ENCODE peak calls at places on chromosomes 3 and 15, in six cellular contexts. M is fibroblast of pulmonary artery; B is substantia nigra; J is right atrium auricular region; F is omental fat pad; R is activated CD4-positive, alpha-beta T cell treated with anti-CD3 and anti-CD28 coated beads, Interleukin-2, amount 50 U/mL, for 48 hours. Y is an unnamed sample.

GRCh38 chr3:4721511-4721911 is 228.4 kb downstream of the ITPR1 start:
- DNase-seq in J (no peak), R (no peak), B (no peak), M (peak), F (no peak), Y (no peak)

GRCh38 chr15:68615811-68616210 is 37.0 kb downstream of the CORO2B start:
- DNase-seq in R (no peak), J (no peak), F (no peak), B (no peak), M (no peak), Y (no peak)

GRCh38 chr3:25300141-25300540 is 127.9 kb upstream of the RARB start:
- DNase-seq in J (no peak), R (no peak), B (no peak), M (no peak), F (no peak), Y (no peak)

GRCh38 chr3:29385056-29385455 is 104.2 kb downstream of the RBMS3 start:
- DNase-seq in M (peak), B (no peak), R (no peak), J (no peak), F (no peak), Y (no peak)

GRCh38 chr3:53841296-53841695 is 4.9 kb downstream of the CHDH start:
- DNase-seq in R (no peak), B (no peak), M (no peak), F (no peak), J (no peak), Y (no peak)

GRCh38 chr3:16288664-16289063 is 23.7 kb downstream of the OXNAD1 start:
- DNase-seq in M (no peak), J (no peak), B (no peak), F (no peak), R (no peak), Y (no peak)

GRCh38 chr3:15667484-15667883 is 65.9 kb downstream of the BTD start:
- DNase-seq in M (no peak), J (no peak), B (no peak), R (no peak), F (no peak), Y (peak)

GRCh38 chr3:170327040-170327808 is 30.3 kb upstream of the SKIL start:
- DNase-seq in M (no peak), J (peak), F (no peak), R (no peak), B (no peak), Y (no peak)

GRCh38 chr3:166052440-166052839 is 215.2 kb upstream of the BCHE start:
- DNase-seq in J (no peak), M (no peak), F (no peak), B (no peak), R (no peak), Y (no peak)

GRCh38 chr3:39990532-39990931 is 181.1 kb downstream of the MYRIP start:
- DNase-seq in F (no peak), M (peak), R (peak), B (no peak), J (no peak), Y (no peak)

GRCh38 chr3:195270350-195271115 is 426 bp downstream of the XXYLT1 start:
- DNase-seq in B (no peak), R (peak), F (no peak), M (peak), J (no peak), Y (no peak)

GRCh38 chr15:46682969-46683791 is 1034.1 kb upstream of the SEMA6D start:
- DNase-seq in R (no peak), B (no peak), F (no peak), J (no peak), M (no peak), Y (no peak)

GRCh38 chr3:36227982-36228381 is 152.3 kb upstream of the STAC start:
- DNase-seq in F (no peak), R (no peak), B (no peak), J (no peak), M (no peak), Y (no peak)

GRCh38 chr3:148727242-148727641 is 29.5 kb downstream of the AGTR1 start:
- DNase-seq in F (no peak), R (peak), B (no peak), J (no peak), M (no peak), Y (no peak)

GRCh38 chr15:68309024-68309423 is 31.5 kb downstream of the FEM1B start:
- DNase-seq in R (no peak), F (no peak), J (no peak), B (no peak), M (no peak), Y (no peak)

GRCh38 chr3:61381745-61382392 is 130.6 kb upstream of the FHIT start:
- DNase-seq in R (no peak), M (peak), B (no peak), F (no peak), J (no peak), Y (no peak)

GRCh38 chr3:127144631-127145030 is 48.3 kb upstream of the PRR23E start:
- DNase-seq in J (no peak), B (no peak), F (peak), R (no peak), M (no peak), Y (no peak)

GRCh38 chr3:130973401-130973800 is 53.2 kb downstream of the ASTE1 start:
- DNase-seq in R (no peak), J (no peak), F (no peak), B (no peak), M (no peak), Y (no peak)

GRCh38 chr3:32952369-32953067 is 1.1 kb downstream of the CCR4 start:
- DNase-seq in J (no peak), B (no peak), M (no peak), F (no peak), R (peak), Y (no peak)

GRCh38 chr15:63595066-63595465 is 2.1 kb upstream of the FBXL22 start:
- DNase-seq in B (no peak), J (no peak), F (no peak), M (no peak), R (no peak), Y (no peak)

GRCh38 chr3:183122257-183122932 is 23.1 kb upstream of the MCCC1 start:
- DNase-seq in R (no peak), J (no peak), F (no peak), M (peak), B (no peak), Y (no peak)

GRCh38 chr3:113533534-113533892 is 1.2 kb downstream of the SIDT1 start:
- DNase-seq in B (no peak), J (no peak), R (peak), M (no peak), F (no peak), Y (peak)

Y was measured in central memory CD8-positive, alpha-beta T cell.